ENCODE peak calls at places on chromosomes 6 and 20, in seven cellular contexts. A is NCI-H460; B is NAMALWA; Z is stimulated activated effector memory CD8-positive, alpha-beta T cell treated with anti-CD3 and anti-CD28 coated beads, Interleukin-12 subunit alpha, Interleukin-12 subunit beta, amount 100 ng/mL, for 72 hours; G is A673; H is Right ventricle myocardium inferior; P is Calu3. M is an unnamed sample.

GRCh38 chr6:148835920-148836441 is 89.2 kb downstream of the UST start:
- DNase-seq in B (no peak), A (no peak), P (no peak), G (peak), H (peak), Z (peak), M (no peak)

GRCh38 chr6:37862415-37862814 is 42.9 kb downstream of the ZFAND3 start:
- DNase-seq in H (no peak), G (no peak), A (no peak), B (no peak), Z (no peak), P (no peak), M (no peak)

GRCh38 chr20:21229163-21229562 is 74.0 kb upstream of the XRN2 start:
- DNase-seq in H (no peak), B (no peak), G (no peak), P (no peak), Z (no peak), A (no peak), M (no peak)

GRCh38 chr6:147700436-147701209 is 192.1 kb downstream of the SAMD5 start:
- DNase-seq in P (no peak), G (peak), Z (no peak), A (no peak), H (no peak), B (no peak), M (no peak)

GRCh38 chr6:106913676-106914280 is 60.8 kb downstream of the CD24 start:
- DNase-seq in H (no peak), B (no peak), A (no peak), P (peak), Z (no peak), G (no peak), M (no peak)

GRCh38 chr20:57332105-57333089 is 2.8 kb downstream of the SPO11 start:
- DNase-seq in A (no peak), G (no peak), Z (no peak), H (no peak), P (no peak), B (peak), M (no peak)

GRCh38 chr6:99181174-99181573 is 168.3 kb downstream of the FAXC start:
- DNase-seq in G (no peak), H (no peak), A (no peak), Z (no peak), B (no peak), P (no peak), M (no peak)

GRCh38 chr6:54018722-54019121 is 92.5 kb upstream of the MLIP start:
- DNase-seq in G (no peak), Z (no peak), H (no peak), P (no peak), A (no peak), B (no peak), M (no peak)

GRCh38 chr20:23286346-23286745 is 64.2 kb upstream of the NXT1 start:
- DNase-seq in Z (no peak), H (no peak), B (no peak), P (no peak), G (no peak), A (no peak), M (no peak)

GRCh38 chr6:30641048-30641447 is 5.9 kb upstream of the C6orf136 start:
- DNase-seq in A (no peak), P (no peak), H (no peak), B (no peak), G (no peak), Z (no peak), M (no peak)

GRCh38 chr20:33986560-33987216 is 7.0 kb upstream of the RALY start:
- DNase-seq in G (no peak), B (no peak), Z (no peak), P (no peak), H (no peak), A (no peak), M (no peak)

M was measured in HuH-7.